ENCODE peak calls at places on chromosomes 6 and 20, in eight cellular contexts. B is cardiac muscle cell, W is thyroid gland, K is DND-41, E is mammary epithelial cell, Q is kidney, X is PC-9, D is colonic mucosa. I is an unnamed sample. For H3K9me3, the result is how much of the 10 kb centered on the place peaks cover.

GRCh38 chr6:142152731-142153130 is 5.7 kb downstream of the VTA1 start:
- DNase-seq in B (no peak), W (no peak), K (no peak), E (no peak), Q (no peak), X (no peak), D (no peak), I (no peak)

GRCh38 chr6:95280690-95281273 is 296.6 kb upstream of the MANEA start:
- DNase-seq in B (peak), W (no peak), K (no peak), E (no peak), Q (no peak), X (no peak), D (no peak), I (no peak)

GRCh38 chr6:63193324-63193723 is 17.9 kb upstream of the FKBP1C start:
- DNase-seq in B (no peak), W (no peak), K (no peak), E (no peak), Q (no peak), X (no peak), D (no peak), I (no peak)

GRCh38 chr6:135474362-135474761 is 23.2 kb downstream of the AHI1 start:
- DNase-seq in B (no peak), W (no peak), K (no peak), E (no peak), Q (no peak), X (no peak), D (no peak), I (no peak)

GRCh38 chr6:167762259-167762962 is 64.3 kb upstream of the AFDN start:
- DNase-seq in B (no peak), W (no peak), K (no peak), E (no peak), Q (no peak), X (no peak), D (peak), I (no peak)

GRCh38 chr6:35011096-35012041 is 122.3 kb downstream of the ANKS1A start:
- DNase-seq in B (no peak), W (peak), K (no peak), E (no peak), Q (no peak), X (no peak), D (no peak), I (no peak)

GRCh38 chr20:17969276-17969883 is 562 bp downstream of the MGME1 start:
- DNase-seq in B (peak), W (no peak), K (peak), E (peak), Q (no peak), X (no peak), D (peak), I (no peak)

GRCh38 chr20:10547276-10548114 is 112.4 kb downstream of the SLX4IP start:
- DNase-seq in B (no peak), W (no peak), K (no peak), E (no peak), Q (no peak), X (no peak), D (no peak), I (no peak)

GRCh38 chr20:44251284-44251683 is 4.2 kb downstream of the GDAP1L1 start:
- DNase-seq in B (no peak), W (no peak), K (no peak), E (no peak), Q (no peak), X (no peak), D (no peak), I (no peak)

GRCh38 chr6:31202259-31203166 is 32.0 kb upstream of the POU5F1 start:
- DNase-seq in B (no peak), W (no peak), K (no peak), E (peak), Q (no peak), X (no peak), D (peak), I (no peak)

GRCh38 chr6:10585232-10585887 is 64.2 kb downstream of the GCNT2 start:
- DNase-seq in B (peak), W (no peak), K (no peak), E (no peak), Q (no peak), X (no peak), D (no peak), I (no peak)

GRCh38 chr6:9140861-9141534 is 705.7 kb upstream of the SLC35B3 start:
- DNase-seq in B (no peak), W (peak), K (no peak), E (no peak), Q (no peak), X (no peak), D (no peak), I (no peak)

GRCh38 chr20:23637282-23638221 is at the start of gene CST3:
- DNase-seq in B (peak), W (peak), K (no peak), E (peak), Q (peak), X (peak), D (peak), I (peak)

GRCh38 chr6:132279592-132280139 is 121.6 kb downstream of the MOXD1 start:
- DNase-seq in B (peak), W (peak), K (peak), E (peak), Q (peak), X (peak), D (peak), I (no peak)

GRCh38 chr6:31952140-31952805 is 6.4 kb downstream of the CFB start:
- DNase-seq in B (peak), W (peak), K (no peak), E (peak), Q (peak), X (peak), D (peak), I (peak)

GRCh38 chr6:38524436-38525145 is 115.1 kb downstream of the BTBD9 start:
- DNase-seq in B (no peak), W (no peak), K (no peak), E (no peak), Q (no peak), X (no peak), D (no peak), I (no peak)

GRCh38 chr6:93416575-93417420 is 2.6 kb downstream of the EPHA7 start:
- DNase-seq in B (peak), W (no peak), K (no peak), E (peak), Q (peak), X (no peak), D (peak), I (peak)

GRCh38 chr6:884570-884969 is 191.6 kb upstream of the EXOC2 start:
- DNase-seq in B (no peak), W (no peak), K (no peak), E (no peak), Q (no peak), X (no peak), D (peak), I (no peak)

GRCh38 chr20:9608639-9609440 is 94.5 kb downstream of the LAMP5 start:
- DNase-seq in B (no peak), W (no peak), K (no peak), E (no peak), Q (no peak), X (no peak), D (no peak), I (no peak)

GRCh38 chr20:60512436-60512835 is 554.2 kb downstream of the CDH26 start:
- DNase-seq in B (no peak), W (no peak), K (no peak), E (peak), Q (no peak), X (no peak), D (no peak), I (no peak)

GRCh38 chr6:72621243-72622093 is at the start of gene KCNQ5:
- DNase-seq in B (peak), W (peak), K (no peak), E (peak), Q (peak), X (peak), D (no peak), I (no peak)
- H3K27ac ChIP-seq in B (peak), W (no peak), K (peak), E (peak), Q (no peak), X (no peak), D (no peak), I (peak)

DNA sequence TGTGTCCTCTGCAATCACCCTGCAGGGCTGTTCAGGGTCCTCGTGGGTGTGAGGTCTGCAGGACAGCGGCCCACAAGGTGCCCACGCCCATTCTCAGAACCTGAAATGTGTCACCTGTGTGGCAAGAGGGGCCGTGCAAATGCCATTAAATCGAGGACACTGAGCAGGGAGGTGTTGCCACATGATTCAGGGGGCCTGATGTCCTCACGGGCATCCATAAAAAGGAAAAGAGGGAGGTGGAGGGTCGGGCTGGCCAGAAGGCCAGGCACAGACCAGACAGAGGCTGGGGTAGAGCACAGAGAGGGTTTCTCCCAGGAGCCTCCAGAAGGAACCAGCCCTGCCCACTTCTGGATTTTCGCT is 239.6 kb downstream of the ERMARD start:
- DNase-seq in B (no peak), W (no peak), K (no peak), E (no peak), Q (no peak), X (no peak), D (no peak), I (no peak)
- H3K9me3 ChIP-seq in B (under half), W (under half), K (under half), E (under half), Q (under half), X (under half), D (under half), I (under half)

DNA sequence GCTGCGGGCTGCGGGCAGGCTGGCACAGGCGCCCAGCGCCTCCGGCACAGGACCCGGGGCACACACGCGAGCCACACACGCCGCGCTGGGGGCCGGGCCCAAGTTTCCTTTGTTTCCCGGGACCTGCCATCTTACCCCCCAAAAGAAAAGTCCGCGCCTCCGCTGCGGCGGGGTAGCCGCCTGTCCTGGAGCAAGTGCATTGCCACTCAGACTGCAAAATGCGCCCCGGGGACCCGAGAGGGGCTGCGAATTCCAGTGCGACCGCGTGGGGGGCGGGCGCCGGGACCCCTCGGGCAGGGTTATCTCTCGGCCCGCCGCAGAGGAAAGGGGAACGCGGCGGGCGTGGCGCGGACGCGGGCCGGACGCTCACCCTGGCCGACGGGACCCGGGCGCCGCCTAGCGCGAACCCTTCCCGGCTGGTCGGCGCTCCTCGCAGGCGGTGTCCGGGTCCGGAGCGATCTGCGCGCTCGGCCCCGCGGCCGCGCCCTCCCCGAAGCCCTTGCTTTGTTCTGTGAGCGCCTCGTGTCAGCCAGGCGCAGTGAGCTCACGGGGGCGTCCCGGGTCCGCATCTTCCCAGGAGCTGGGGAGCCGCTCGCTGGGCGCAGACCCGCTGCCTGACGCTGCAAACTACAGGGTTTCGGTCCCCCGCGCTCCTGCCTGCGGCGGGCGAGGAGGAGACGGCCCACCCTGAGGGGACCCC is 620 bp upstream of the CD24 start:
- DNase-seq in B (peak), W (peak), K (no peak), E (peak), Q (peak), X (peak), D (peak), I (no peak)
- TF ChIP-seq CTCF in B (no peak), W (no peak), K (no peak), E (peak), Q (peak), X (peak), D (no peak), I (no peak)

DNA sequence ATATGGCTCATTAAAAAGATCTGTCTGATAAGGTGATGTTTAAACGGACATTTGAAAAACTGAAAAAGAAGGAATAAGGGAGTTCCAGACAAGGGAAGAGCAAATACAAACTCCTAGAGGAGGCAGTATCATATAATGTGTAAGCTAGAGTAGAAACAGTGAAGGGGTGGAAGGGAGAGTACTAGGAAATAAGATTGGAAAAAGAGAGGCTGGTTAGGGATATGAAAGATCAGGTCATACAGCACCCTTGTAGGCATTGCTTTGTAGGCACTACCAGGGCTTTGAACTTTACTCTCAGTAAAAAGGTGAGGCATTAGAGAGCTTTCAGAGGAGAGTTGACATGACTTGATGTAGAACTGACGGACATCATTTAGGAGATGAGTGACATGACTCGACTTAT is 85.7 kb downstream of the MLIP start:
- DNase-seq in B (no peak), W (no peak), K (no peak), E (no peak), Q (no peak), X (no peak), D (no peak), I (no peak)
- H3K27ac ChIP-seq in B (no peak), W (no peak), K (no peak), E (no peak), Q (no peak), X (no peak), D (no peak), I (no peak)

GRCh38 chr20:61983965-61984364 is 81.7 kb downstream of the TAF4 start:
- DNase-seq in B (no peak), W (no peak), K (no peak), E (no peak), Q (peak), X (no peak), D (no peak), I (no peak)
- H3K9me3 ChIP-seq in B (under half), W (under half), K (under half), E (under half), Q (under half), X (under half), D (under half), I (under half)

GRCh38 chr6:109782401-109783046 is 91.4 kb downstream of the FIG4 start:
- DNase-seq in B (no peak), W (no peak), K (no peak), E (no peak), Q (no peak), X (no peak), D (no peak), I (no peak)

GRCh38 chr6:109788687-109789086 is 97.6 kb downstream of the FIG4 start:
- DNase-seq in B (no peak), W (no peak), K (no peak), E (no peak), Q (no peak), X (no peak), D (no peak), I (no peak)

GRCh38 chr6:109781001-109781400 is 89.9 kb downstream of the FIG4 start:
- DNase-seq in B (no peak), W (no peak), K (no peak), E (no peak), Q (no peak), X (no peak), D (no peak), I (no peak)

GRCh38 chr6:109787312-109787711 is 96.2 kb downstream of the FIG4 start:
- DNase-seq in B (no peak), W (no peak), K (no peak), E (no peak), Q (no peak), X (no peak), D (no peak), I (no peak)

GRCh38 chr6:109783245-109783990 is 92.3 kb downstream of the FIG4 start:
- DNase-seq in B (peak), W (no peak), K (no peak), E (no peak), Q (no peak), X (no peak), D (no peak), I (no peak)
- TF ChIP-seq CTCF in B (peak), W (no peak), K (peak), E (peak), Q (peak), X (peak), D (no peak), I (no peak)

I was measured in ascending aorta.